ENCODE peak calls at places on chromosome 10, in seven cellular contexts. L, H, W, D, O, X and Q are unnamed samples.

GRCh38 chr10:12389154-12389734 is 39.9 kb downstream of the CAMK1D start:
- DNase-seq in W (no peak), O (no peak), H (no peak), X (no peak), L (peak; percentile 74), D (no peak), Q (no peak)

GRCh38 chr10:97454330-97455036 is 8.5 kb downstream of the ZDHHC16 start:
- DNase-seq in X (no peak), O (no peak), H (no peak), W (no peak), D (no peak), L (no peak), Q (no peak)

GRCh38 chr10:29304259-29305030 is 15.6 kb downstream of the LYZL1 start:
- DNase-seq in D (peak; percentile 23), W (no peak), H (peak; percentile 50), X (peak; percentile 77), L (no peak), O (peak; percentile 12), Q (peak; percentile 91)

GRCh38 chr10:99945286-99945685 is 64.5 kb downstream of the DNMBP start:
- DNase-seq in D (no peak), H (no peak), W (no peak), X (peak; percentile 78), O (no peak), L (no peak), Q (no peak)

GRCh38 chr10:126429275-126429674 is 41.0 kb upstream of the ADAM12 start:
- DNase-seq in D (no peak), O (no peak), W (no peak), X (no peak), H (no peak), L (no peak), Q (no peak)

GRCh38 chr10:92267343-92267742 is 23.5 kb downstream of the CPEB3 start:
- DNase-seq in X (no peak), H (no peak), W (no peak), D (no peak), O (no peak), L (no peak), Q (no peak)

GRCh38 chr10:121024905-121025584 is 173.9 kb downstream of the WDR11 start:
- DNase-seq in X (peak; percentile 76), O (no peak), D (no peak), L (no peak), W (no peak), H (no peak), Q (no peak)

GRCh38 chr10:132909491-132910071 is 32.8 kb downstream of the CFAP46 start:
- DNase-seq in X (peak; percentile 59), D (no peak), O (no peak), W (no peak), H (no peak), L (peak; percentile 63), Q (no peak)

GRCh38 chr10:79310217-79310865 is 36.9 kb upstream of the PPIF start:
- DNase-seq in O (no peak), L (peak; percentile 69), X (no peak), D (no peak), H (no peak), W (no peak), Q (no peak)

GRCh38 chr10:103265712-103266329 is 11.1 kb upstream of the INA start:
- DNase-seq in O (peak; percentile 26), L (no peak), X (no peak), H (peak; percentile 39), W (no peak), D (peak; percentile 39), Q (peak; percentile 40)

GRCh38 chr10:87618470-87619423 is 40.9 kb upstream of the PAPSS2 start:
- DNase-seq in H (no peak), W (no peak), O (no peak), L (no peak), X (no peak), D (peak; percentile 38), Q (no peak)

GRCh38 chr10:124271671-124272070 is 147.1 kb downstream of the OAT start:
- DNase-seq in W (no peak), O (no peak), X (no peak), H (no peak), L (no peak), D (no peak), Q (no peak)

GRCh38 chr10:34109952-34110702 is 705.0 kb downstream of the PARD3 start:
- DNase-seq in X (no peak), W (no peak), D (no peak), O (no peak), H (no peak), L (no peak), Q (peak; percentile 80)

GRCh38 chr10:91170418-91170817 is 50.0 kb upstream of the PCGF5 start:
- DNase-seq in H (no peak), D (no peak), L (no peak), X (no peak), O (no peak), W (no peak), Q (no peak)

GRCh38 chr10:73495226-73495883 is 469 bp downstream of the PPP3CB start:
- DNase-seq in H (peak; percentile 88), W (peak; percentile 88), L (peak; percentile 97), D (peak; percentile 62), X (peak; percentile 93), O (peak; percentile 88), Q (peak; percentile 84)

GRCh38 chr10:125284875-125285597 is 124.7 kb upstream of the CTBP2 start:
- DNase-seq in W (no peak), H (peak; percentile 31), O (no peak), L (no peak), X (no peak), D (no peak), Q (no peak)

GRCh38 chr10:11601670-11602069 is 9.8 kb downstream of the USP6NL start:
- DNase-seq in W (no peak), L (no peak), X (no peak), H (no peak), D (no peak), O (no peak), Q (no peak)

GRCh38 chr10:113960617-113961260 is 82.9 kb upstream of the ADRB1 start:
- DNase-seq in D (peak; percentile 29), X (no peak), L (no peak), O (peak; percentile 8), H (peak; percentile 89), W (peak; percentile 32), Q (peak; percentile 22)

GRCh38 chr10:89463846-89464537 is 49.6 kb downstream of the IFIT5 start:
- DNase-seq in D (no peak), X (no peak), W (no peak), H (no peak), L (no peak), O (no peak), Q (no peak)

GRCh38 chr10:104028146-104028545 is 57.5 kb downstream of the COL17A1 start:
- DNase-seq in H (peak; percentile 14), L (no peak), W (no peak), X (no peak), O (no peak), D (no peak), Q (no peak)

GRCh38 chr10:58666024-58666423 is 153.4 kb downstream of the BICC1 start:
- DNase-seq in H (no peak), L (no peak), X (no peak), W (no peak), D (no peak), O (peak; percentile 1), Q (peak; percentile 50)

GRCh38 chr10:11901036-11901301 is 77.8 kb downstream of the PROSER2 start:
- DNase-seq in X (peak; percentile 52), H (no peak), L (no peak), W (no peak), D (no peak), O (no peak), Q (no peak)

GRCh38 chr10:69515699-69516547 is 57.3 kb downstream of the NEUROG3 start:
- DNase-seq in O (peak; percentile 72), H (peak; percentile 70), L (peak; percentile 83), W (peak; percentile 59), X (peak; percentile 79), D (peak; percentile 16), Q (peak; percentile 73)

GRCh38 chr10:124992462-124993344 is 50.8 kb downstream of the ZRANB1 start:
- DNase-seq in O (no peak), X (peak; percentile 88), D (peak; percentile 14), H (peak; percentile 65), L (peak; percentile 88), W (no peak), Q (peak; percentile 48)

GRCh38 chr10:117137911-117138642 is at the start of gene VAX1:
- DNase-seq in L (no peak), W (no peak), D (no peak), X (no peak), O (no peak), H (no peak), Q (no peak)

GRCh38 chr10:47349941-47350371 is 1.8 kb downstream of the RBP3 start:
- DNase-seq in X (no peak), W (no peak), H (no peak), O (no peak), L (peak; percentile 70), D (no peak), Q (no peak)

GRCh38 chr10:58189269-58189668 is 78.4 kb downstream of the IPMK start:
- DNase-seq in O (no peak), D (no peak), L (no peak), H (no peak), X (no peak), W (no peak), Q (no peak)